ENCODE peak calls at places on chromosomes 3 and 15, in seven cellular contexts. Q, F, B, Z, I, L and H are unnamed samples.

GRCh38 chr3:22960326-22960984 is 242.7 kb upstream of the UBE2E2 start:
- DNase-seq in B (no peak), I (peak), Z (peak), F (peak), L (peak), Q (peak), H (no peak)

GRCh38 chr15:61118885-61119284 is 110.2 kb downstream of the RORA start:
- DNase-seq in L (no peak), Q (no peak), Z (no peak), I (no peak), B (no peak), F (no peak), H (no peak)

GRCh38 chr15:59553879-59554735 is 57.5 kb upstream of the GCNT3 start:
- DNase-seq in I (peak), Q (no peak), Z (peak), B (no peak), L (peak), F (no peak), H (peak)

GRCh38 chr15:64051645-64052259 is 5.5 kb upstream of the DAPK2 start:
- DNase-seq in F (no peak), B (peak), I (no peak), Q (no peak), Z (no peak), L (no peak), H (no peak)

GRCh38 chr3:141050576-141050912 is 603 bp upstream of the SPSB4 start:
- DNase-seq in I (no peak), Z (no peak), B (no peak), Q (no peak), L (no peak), F (no peak), H (no peak)

GRCh38 chr3:58049143-58049785 is 41.0 kb downstream of the FLNB start:
- DNase-seq in Q (peak), I (peak), Z (peak), L (peak), B (peak), F (peak), H (no peak)

GRCh38 chr15:94749848-94750617 is 518.7 kb downstream of the MCTP2 start:
- DNase-seq in Z (no peak), B (no peak), Q (peak), F (no peak), I (no peak), L (peak), H (no peak)

GRCh38 chr3:5427021-5427420 is 239.5 kb downstream of the EDEM1 start:
- DNase-seq in F (no peak), I (no peak), Q (no peak), B (no peak), L (no peak), Z (no peak), H (no peak)

GRCh38 chr3:154144825-154145465 is 23.8 kb downstream of the ARHGEF26 start:
- DNase-seq in F (no peak), Z (peak), B (no peak), Q (no peak), I (no peak), L (peak), H (no peak)

GRCh38 chr3:11720220-11721113 is 76.8 kb upstream of the VGLL4 start:
- DNase-seq in I (peak), Q (peak), L (peak), F (peak), Z (peak), B (peak), H (no peak)

GRCh38 chr15:66715736-66716667 is 14.0 kb downstream of the SMAD6 start:
- DNase-seq in B (no peak), F (no peak), L (no peak), Z (no peak), Q (no peak), I (no peak), H (no peak)

GRCh38 chr3:163541629-163542028 is 1536.7 kb downstream of the SI start:
- DNase-seq in I (no peak), L (no peak), Z (no peak), Q (no peak), B (no peak), F (no peak), H (no peak)

GRCh38 chr3:126604691-126605090 is 46.0 kb upstream of the C3orf22 start:
- DNase-seq in Z (no peak), B (no peak), F (no peak), I (no peak), L (no peak), Q (no peak), H (no peak)

GRCh38 chr15:29435811-29436210 is 166.2 kb upstream of the NSMCE3 start:
- DNase-seq in B (no peak), L (no peak), Q (no peak), Z (peak), I (no peak), F (no peak), H (no peak)

GRCh38 chr15:51390239-51390931 is 48.9 kb downstream of the GLDN start:
- DNase-seq in Q (no peak), B (peak), I (no peak), L (no peak), F (no peak), Z (no peak), H (no peak)

GRCh38 chr3:36635731-36636130 is 128.6 kb downstream of the DCLK3 start:
- DNase-seq in L (peak), Q (no peak), I (no peak), Z (peak), F (no peak), B (no peak), H (no peak)

GRCh38 chr3:184299488-184300376 is 691 bp downstream of the PSMD2 start:
- DNase-seq in L (peak), Q (peak), Z (peak), I (no peak), F (no peak), B (no peak), H (no peak)

GRCh38 chr15:39851505-39852082 is 68.5 kb downstream of the GPR176 start:
- DNase-seq in B (no peak), Q (peak), L (peak), F (no peak), I (peak), Z (no peak), H (no peak)

GRCh38 chr3:52860424-52860768 is 25.6 kb upstream of the MUSTN1 start:
- DNase-seq in F (no peak), B (no peak), L (no peak), Z (no peak), I (no peak), Q (no peak), H (no peak)

GRCh38 chr3:36399933-36400332 is 19.6 kb downstream of the STAC start:
- DNase-seq in Z (no peak), B (no peak), L (no peak), Q (no peak), I (no peak), F (no peak), H (no peak)

GRCh38 chr3:135083179-135083578 is 288.1 kb downstream of the EPHB1 start:
- DNase-seq in I (no peak), B (no peak), Z (no peak), F (no peak), Q (no peak), L (no peak), H (no peak)

GRCh38 chr15:64749999-64750657 is 25.3 kb downstream of the RBPMS2 start:
- DNase-seq in I (peak), B (no peak), Z (no peak), Q (peak), F (no peak), L (no peak), H (no peak)

GRCh38 chr3:74079961-74080562 is 455.3 kb upstream of the PDZRN3 start:
- DNase-seq in Q (peak), F (no peak), B (no peak), I (no peak), L (no peak), Z (no peak), H (no peak)

GRCh38 chr3:48516571-48516970 is 12.6 kb upstream of the SHISA5 start:
- DNase-seq in F (no peak), L (no peak), B (no peak), Q (no peak), I (no peak), Z (no peak), H (no peak)

GRCh38 chr3:170485696-170486095 is 67.0 kb downstream of the CLDN11 start:
- DNase-seq in Q (no peak), B (no peak), F (no peak), Z (no peak), L (no peak), I (no peak), H (no peak)

GRCh38 chr3:23325466-23326065 is 122.4 kb downstream of the UBE2E2 start:
- DNase-seq in F (no peak), B (no peak), Q (no peak), Z (peak), I (no peak), L (peak), H (no peak)

GRCh38 chr3:51539291-51539891 is 872 bp downstream of the RAD54L2 start:
- DNase-seq in F (no peak), Z (peak), L (peak), Q (peak), I (peak), B (no peak), H (no peak)

GRCh38 chr3:38562467-38562925 is 66.4 kb downstream of the EXOG start:
- DNase-seq in I (no peak), F (no peak), Z (no peak), Q (no peak), L (no peak), B (no peak), H (no peak)

GRCh38 chr3:133572158-133573053 is 1.1 kb upstream of the CDV3 start:
- DNase-seq in F (no peak), Q (no peak), I (peak), L (no peak), Z (no peak), B (no peak), H (no peak)

GRCh38 chr3:123161167-123161566 is 40.6 kb upstream of the SEC22A start:
- DNase-seq in L (no peak), I (no peak), F (no peak), Q (no peak), B (no peak), Z (no peak), H (no peak)

GRCh38 chr3:96354106-96354505 is 460.3 kb upstream of the EPHA6 start:
- DNase-seq in I (no peak), F (no peak), Z (no peak), L (no peak), B (no peak), Q (no peak), H (no peak)

GRCh38 chr3:162973518-162973917 is 1476.9 kb downstream of the OTOL1 start:
- DNase-seq in Q (no peak), B (no peak), F (no peak), L (no peak), I (no peak), Z (no peak), H (no peak)

GRCh38 chr15:28975766-28976179 is 90.0 kb downstream of the APBA2 start:
- DNase-seq in F (peak), Z (peak), Q (peak), I (peak), B (peak), L (peak), H (peak)

GRCh38 chr15:91302588-91303439 is 202.8 kb downstream of the SV2B start:
- DNase-seq in Q (peak), L (peak), F (peak), B (no peak), Z (peak), I (peak), H (peak)

GRCh38 chr3:166283856-166284255 is 446.6 kb upstream of the BCHE start:
- DNase-seq in B (no peak), I (peak), L (peak), Q (peak), F (no peak), Z (peak), H (no peak)

GRCh38 chr3:126685041-126685440 is 19.0 kb upstream of the CHCHD6 start:
- DNase-seq in Z (no peak), F (no peak), Q (no peak), I (no peak), B (no peak), L (peak), H (no peak)

DNA sequence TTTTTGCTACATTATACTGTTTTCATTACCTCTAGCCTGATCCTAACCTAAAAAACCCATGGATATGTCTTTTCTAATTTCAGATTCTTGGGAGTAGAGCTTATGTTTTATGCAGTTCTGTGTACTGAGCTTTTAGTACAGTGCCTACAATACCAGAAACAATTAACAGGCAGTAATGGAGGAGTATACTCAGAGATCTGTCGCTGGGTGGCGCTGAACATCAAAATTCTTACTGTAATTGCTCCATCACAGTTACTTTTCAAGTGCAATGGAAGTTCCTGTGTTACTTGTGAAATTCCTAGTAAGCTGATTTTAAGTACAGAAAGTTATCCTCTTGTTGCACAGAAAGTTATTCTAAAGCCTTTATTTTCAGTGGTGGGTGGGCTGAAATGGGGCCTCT is 66.9 kb downstream of the RNF13 start:
- DNase-seq in B (peak), L (peak), I (peak), Z (peak), F (peak), Q (peak), H (peak)
- TF ChIP-seq CTCF in B (no peak), L (peak), I (peak), Z (peak), F (no peak), Q (peak), H (peak)

GRCh38 chr3:24348348-24348747 is 146.3 kb downstream of the THRB start:
- DNase-seq in B (no peak), I (no peak), Z (no peak), Q (no peak), L (no peak), F (peak), H (no peak)

GRCh38 chr3:24343084-24343783 is 151.4 kb downstream of the THRB start:
- DNase-seq in I (peak), L (peak), Q (peak), F (no peak), B (no peak), Z (peak), H (no peak)

GRCh38 chr3:24342275-24342674 is 152.4 kb downstream of the THRB start:
- DNase-seq in F (no peak), Z (no peak), Q (no peak), I (no peak), L (no peak), B (no peak), H (no peak)

GRCh38 chr3:24341668-24342067 is 153.0 kb downstream of the THRB start:
- DNase-seq in F (no peak), I (no peak), Z (no peak), B (no peak), Q (no peak), L (no peak), H (no peak)

GRCh38 chr3:24344784-24345439 is 149.7 kb downstream of the THRB start:
- DNase-seq in Z (peak), Q (peak), B (no peak), F (no peak), L (peak), I (peak), H (no peak)
- H3K4me3 ChIP-seq in Z (no peak), Q (no peak), B (no peak), F (no peak), L (no peak), I (no peak), H (no peak)

GRCh38 chr15:99345242-99345641 is 94.0 kb downstream of the LRRC28 start:
- DNase-seq in Q (no peak), Z (no peak), F (no peak), I (no peak), L (no peak), B (no peak), H (no peak)

GRCh38 chr15:99344639-99345038 is 93.4 kb downstream of the LRRC28 start:
- DNase-seq in I (no peak), F (no peak), L (no peak), Q (no peak), B (no peak), Z (no peak), H (no peak)

GRCh38 chr15:99345832-99346462 is 94.7 kb downstream of the LRRC28 start:
- DNase-seq in Q (no peak), I (no peak), F (no peak), L (no peak), B (no peak), Z (no peak), H (no peak)

GRCh38 chr15:99343208-99343607 is 91.9 kb downstream of the LRRC28 start:
- DNase-seq in B (no peak), I (no peak), F (no peak), Z (no peak), L (no peak), Q (no peak), H (no peak)

GRCh38 chr15:99343836-99344551 is 92.7 kb downstream of the LRRC28 start:
- DNase-seq in B (no peak), L (no peak), Z (no peak), I (peak), F (no peak), Q (no peak), H (no peak)
- TF ChIP-seq CTCF in B (no peak), L (peak), Z (peak), I (peak), F (no peak), Q (peak), H (no peak)

GRCh38 chr15:77633134-77633912 is 611 bp upstream of the LINGO1 start:
- DNase-seq in F (peak), L (peak), Z (peak), Q (peak), B (peak), I (peak), H (peak)
- H3K4me3 ChIP-seq in F (peak), L (peak), Z (peak), Q (peak), B (no peak), I (peak), H (peak)

DNA sequence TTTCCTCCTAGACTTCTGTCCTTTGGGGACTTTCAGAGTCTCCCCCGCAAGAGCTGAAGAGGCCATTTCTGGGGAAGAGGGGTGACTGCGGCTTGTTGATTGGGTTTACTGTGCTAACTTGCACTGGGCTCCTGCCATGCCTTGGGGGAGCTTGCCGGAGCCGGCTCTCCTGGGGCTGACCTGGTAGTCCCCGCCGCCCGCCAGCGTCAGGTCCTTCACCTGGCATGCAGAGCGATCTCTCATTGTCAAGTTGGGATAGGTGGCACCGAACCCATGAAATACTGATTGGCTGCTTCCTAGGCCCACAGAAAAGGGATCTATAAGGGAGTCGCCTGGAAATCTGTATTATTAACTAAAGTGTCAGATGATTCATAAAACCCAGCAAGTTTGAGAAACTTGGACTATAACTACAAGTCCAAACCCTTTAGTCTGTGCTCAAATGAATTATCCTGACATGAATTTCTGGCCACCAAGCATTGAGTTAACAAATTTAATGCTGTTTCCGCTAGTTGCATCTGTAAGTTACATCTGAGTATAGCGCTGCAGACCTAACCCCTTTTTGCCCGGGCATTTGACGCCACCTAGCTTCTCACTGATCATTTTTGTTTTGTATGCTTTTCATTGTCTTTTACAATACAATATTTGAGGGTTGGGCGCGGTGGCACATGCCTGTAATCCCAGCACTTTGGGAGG is 605 bp upstream of the IMP3 start:
- DNase-seq in Z (peak), B (no peak), I (peak), F (no peak), L (peak), Q (peak), H (no peak)
- TF ChIP-seq CTCF in Z (peak), B (no peak), I (peak), F (no peak), L (peak), Q (peak), H (no peak)

GRCh38 chr15:78808550-78808949 is 2.7 kb downstream of the ADAMTS7 start:
- DNase-seq in I (peak), Z (peak), Q (peak), F (no peak), B (no peak), L (peak), H (no peak)

GRCh38 chr15:78810377-78811123 is 714 bp downstream of the ADAMTS7 start:
- DNase-seq in Q (peak), Z (peak), F (peak), B (peak), L (peak), I (peak), H (no peak)

GRCh38 chr15:78811124-78811824 is at the start of gene ADAMTS7:
- DNase-seq in Q (peak), Z (peak), B (peak), L (peak), F (peak), I (peak), H (no peak)

GRCh38 chr15:78810003-78810376 is 1.3 kb downstream of the ADAMTS7 start:
- DNase-seq in Q (no peak), L (no peak), Z (no peak), I (no peak), F (no peak), B (no peak), H (no peak)

DNA sequence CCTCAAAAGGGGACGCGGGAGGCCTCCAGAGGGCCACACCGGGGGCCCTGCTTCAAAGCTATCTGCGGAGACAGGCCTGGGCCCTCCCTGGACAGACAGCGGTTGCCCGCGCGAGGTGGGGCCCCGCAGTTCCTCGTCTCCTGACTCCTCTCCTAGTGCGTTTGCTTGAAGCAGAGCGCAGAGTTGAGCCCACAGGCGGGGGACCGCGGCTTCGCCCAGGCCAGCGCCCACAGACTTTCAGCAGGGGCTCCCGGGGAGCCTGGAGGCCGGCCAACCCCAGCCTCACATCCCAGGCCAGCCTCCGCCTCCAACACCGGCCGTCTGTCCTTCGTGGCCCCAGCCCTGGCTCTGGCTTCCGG is 540 bp upstream of the ADAMTS7 start:
- DNase-seq in I (no peak), B (no peak), Z (no peak), Q (no peak), L (no peak), F (no peak), H (no peak)
- H3K4me3 ChIP-seq in I (peak), B (peak), Z (peak), Q (peak), L (peak), F (no peak), H (peak)

DNA sequence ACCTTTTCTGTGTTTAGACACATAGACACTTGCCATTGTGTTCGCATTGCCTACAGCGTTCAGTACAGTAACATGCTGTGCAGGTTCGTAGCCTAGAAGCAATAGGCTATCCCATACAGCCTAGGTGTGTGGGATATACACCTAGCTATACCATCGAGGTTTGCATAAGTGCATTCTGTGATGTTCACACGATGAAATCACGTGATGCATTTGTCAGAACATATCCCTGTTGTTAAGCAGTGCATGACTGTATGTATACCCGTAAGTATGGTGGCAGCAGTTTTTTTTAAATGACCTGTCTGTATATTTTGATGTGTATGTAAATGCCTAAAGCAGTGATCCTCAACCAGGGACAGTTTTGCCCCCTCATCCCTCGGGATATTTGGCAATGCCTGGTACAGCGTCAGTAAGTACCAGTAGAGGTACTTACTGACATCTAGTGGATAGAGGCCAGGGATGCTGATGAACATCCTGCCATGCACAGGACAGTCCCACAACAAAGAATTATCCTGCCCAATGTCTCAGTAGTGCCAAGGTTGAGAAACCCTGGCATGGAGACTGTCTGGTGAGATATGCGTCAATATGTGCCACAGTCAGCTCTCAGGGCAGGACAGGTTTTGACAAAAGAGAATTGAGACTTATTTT is 129.1 kb downstream of the HCN4 start:
- DNase-seq in L (no peak), F (no peak), Q (peak), Z (peak), I (peak), B (no peak), H (no peak)
- TF ChIP-seq CTCF in L (peak), F (no peak), Q (no peak), Z (peak), I (peak), B (no peak), H (peak)

GRCh38 chr15:100335335-100335999 is 6.3 kb downstream of the ADAMTS17 start:
- DNase-seq in F (peak), I (no peak), Z (peak), L (no peak), B (peak), Q (no peak), H (no peak)
- H3K4me3 ChIP-seq in F (no peak), I (no peak), Z (no peak), L (no peak), B (no peak), Q (no peak), H (no peak)